ENCODE peak calls at places on chromosomes 6 and 20, in ten cellular contexts. T is retinal pigment epithelial cell; O is CD8-positive, alpha-beta T cell; Q is gastrocnemius medialis; N is lower lobe of right lung; Z is choroid plexus epithelial cell; V is GM12865; E is pancreas; W is tibial artery; B is psoas muscle. D is an unnamed sample.

GRCh38 chr6:152750694-152751093 is at the start of gene VIP:
- DNase-seq in W (no peak), Q (no peak), Z (peak), E (no peak), O (no peak), T (no peak), V (peak), N (no peak), B (no peak), D (no peak)

GRCh38 chr6:122238861-122239260 is 160.6 kb upstream of the HSF2 start:
- DNase-seq in T (no peak), Z (no peak), Q (no peak), E (no peak), B (no peak), N (no peak), V (no peak), W (no peak), O (no peak), D (no peak)

GRCh38 chr6:160978141-160978926 is 13.2 kb upstream of the MAP3K4 start:
- DNase-seq in T (no peak), B (no peak), Q (no peak), W (no peak), O (no peak), Z (peak), N (no peak), V (no peak), E (no peak), D (no peak)

GRCh38 chr6:151069641-151070040 is 170.1 kb upstream of the AKAP12 start:
- DNase-seq in V (no peak), T (no peak), Z (no peak), O (no peak), E (no peak), W (no peak), B (no peak), Q (no peak), N (no peak), D (peak)

GRCh38 chr6:154352898-154353585 is 3.6 kb downstream of the IPCEF1 start:
- DNase-seq in N (no peak), Q (no peak), T (no peak), W (no peak), V (peak), Z (no peak), B (no peak), O (no peak), E (no peak), D (no peak)

GRCh38 chr6:64580346-64580745 is 944.7 kb downstream of the PHF3 start:
- DNase-seq in T (peak), V (no peak), Q (no peak), E (no peak), Z (peak), N (no peak), B (no peak), W (no peak), O (no peak), D (no peak)

GRCh38 chr6:142357879-142358278 is 56.1 kb downstream of the ADGRG6 start:
- DNase-seq in Z (no peak), V (no peak), O (no peak), W (no peak), E (no peak), Q (no peak), N (no peak), B (no peak), T (peak), D (no peak)

GRCh38 chr20:63400486-63401210 is 39.5 kb upstream of the CHRNA4 start:
- DNase-seq in N (no peak), E (no peak), O (no peak), V (no peak), T (no peak), Z (no peak), B (no peak), Q (no peak), W (no peak), D (no peak)

GRCh38 chr6:9039258-9039657 is 603.9 kb upstream of the SLC35B3 start:
- DNase-seq in B (no peak), Z (peak), T (no peak), E (no peak), N (no peak), Q (no peak), O (no peak), W (no peak), V (no peak), D (no peak)

GRCh38 chr20:52972190-52972937 is at the start of gene TSHZ2:
- DNase-seq in T (no peak), N (no peak), O (no peak), W (peak), Q (peak), B (peak), Z (peak), V (peak), E (peak), D (peak)

GRCh38 chr20:42074944-42075343 is 456.8 kb upstream of the CHD6 start:
- DNase-seq in Z (no peak), T (no peak), N (no peak), E (no peak), V (no peak), Q (no peak), O (no peak), W (no peak), B (no peak), D (no peak)

GRCh38 chr20:25984933-25985332 is 288.3 kb upstream of the ZNF337 start:
- DNase-seq in W (no peak), O (no peak), V (no peak), B (peak), T (peak), Z (peak), Q (peak), E (no peak), N (peak), D (peak)

GRCh38 chr6:11232968-11233626 is 629 bp upstream of the NEDD9 start:
- DNase-seq in O (peak), N (no peak), V (peak), Q (no peak), B (no peak), T (no peak), E (no peak), W (no peak), Z (no peak), D (no peak)

GRCh38 chr20:64099086-64099786 is 8.1 kb downstream of the NPBWR2 start:
- DNase-seq in V (no peak), Q (no peak), T (no peak), W (no peak), B (peak), N (no peak), Z (no peak), E (no peak), O (no peak), D (no peak)

GRCh38 chr20:64203037-64203777 is 39.0 kb downstream of the MYT1 start:
- DNase-seq in E (no peak), N (no peak), W (no peak), Z (no peak), O (no peak), V (no peak), B (no peak), Q (no peak), T (no peak), D (no peak)

GRCh38 chr6:56764081-56764566 is 121.4 kb upstream of the DST start:
- DNase-seq in N (no peak), W (no peak), E (no peak), Z (peak), B (no peak), Q (no peak), V (peak), O (no peak), T (no peak), D (no peak)

GRCh38 chr20:38806855-38807655 is 1.6 kb downstream of the PPP1R16B start:
- DNase-seq in E (no peak), B (no peak), V (peak), Q (no peak), W (no peak), O (peak), T (no peak), Z (no peak), N (no peak), D (no peak)

GRCh38 chr20:41177636-41178035 is 40.3 kb downstream of the PLCG1 start:
- DNase-seq in Q (peak), E (no peak), V (no peak), N (no peak), Z (peak), O (no peak), B (peak), T (peak), W (peak), D (peak)

GRCh38 chr20:22496817-22497216 is 87.6 kb downstream of the FOXA2 start:
- DNase-seq in Q (no peak), E (no peak), B (no peak), T (no peak), W (no peak), N (no peak), O (no peak), Z (no peak), V (no peak), D (no peak)

GRCh38 chr20:63447345-63447744 is 25.1 kb downstream of the KCNQ2 start:
- DNase-seq in Q (no peak), V (no peak), B (no peak), E (no peak), Z (no peak), O (no peak), N (no peak), T (no peak), W (no peak), D (no peak)

GRCh38 chr20:57293998-57294397 is 27.6 kb upstream of the BMP7 start:
- DNase-seq in V (no peak), Q (no peak), B (no peak), Z (no peak), N (no peak), O (no peak), T (no peak), E (no peak), W (no peak), D (no peak)

GRCh38 chr6:12890171-12890790 is 173.7 kb downstream of the PHACTR1 start:
- DNase-seq in B (no peak), W (no peak), O (no peak), T (no peak), V (peak), Z (peak), Q (no peak), E (no peak), N (no peak), D (no peak)

GRCh38 chr20:45433316-45433715 is 17.4 kb downstream of the PIGT start:
- DNase-seq in Q (peak), Z (peak), E (no peak), T (peak), N (no peak), W (peak), O (no peak), B (peak), V (no peak), D (peak)

GRCh38 chr6:136783495-136784270 is 8.6 kb downstream of the MAP3K5 start:
- DNase-seq in E (no peak), Q (no peak), V (peak), W (peak), T (no peak), O (no peak), B (no peak), N (peak), Z (no peak), D (no peak)

GRCh38 chr6:42260972-42261371 is 43.3 kb upstream of the MRPS10 start:
- DNase-seq in N (no peak), Z (peak), W (no peak), O (no peak), T (no peak), E (no peak), B (no peak), Q (peak), V (peak), D (peak)

GRCh38 chr20:51928931-51929330 is 126.6 kb upstream of the SALL4 start:
- DNase-seq in B (no peak), T (no peak), E (no peak), Z (no peak), V (no peak), W (no peak), N (no peak), Q (no peak), O (no peak), D (no peak)

GRCh38 chr20:63509088-63509564 is 10.2 kb upstream of the EEF1A2 start:
- DNase-seq in Q (peak), N (no peak), E (no peak), V (no peak), T (no peak), Z (no peak), B (no peak), O (no peak), W (no peak), D (no peak)

GRCh38 chr20:12687476-12687875 is 321.3 kb upstream of the SPTLC3 start:
- DNase-seq in B (no peak), Z (no peak), V (no peak), E (no peak), W (no peak), T (no peak), N (no peak), O (no peak), Q (no peak), D (no peak)

GRCh38 chr6:116564296-116564695 is 7.0 kb upstream of the RWDD1 start:
- DNase-seq in E (no peak), B (no peak), V (no peak), T (no peak), Z (no peak), Q (no peak), O (no peak), N (no peak), W (no peak), D (no peak)

GRCh38 chr20:20322912-20323311 is 45.0 kb upstream of the INSM1 start:
- DNase-seq in N (no peak), O (no peak), Q (no peak), Z (no peak), V (no peak), T (no peak), W (no peak), E (no peak), B (no peak), D (no peak)

GRCh38 chr6:136922680-136922996 is 537 bp downstream of the SLC35D3 start:
- DNase-seq in T (no peak), Z (no peak), E (peak), Q (no peak), B (no peak), W (no peak), V (no peak), N (no peak), O (no peak), D (no peak)

GRCh38 chr6:54058236-54058635 is 53.0 kb upstream of the MLIP start:
- DNase-seq in T (no peak), E (no peak), N (no peak), W (no peak), Q (no peak), O (no peak), B (no peak), Z (no peak), V (no peak), D (no peak)

GRCh38 chr6:158115102-158115501 is 53.0 kb downstream of the SERAC1 start:
- DNase-seq in T (no peak), O (no peak), W (no peak), E (no peak), Q (no peak), V (no peak), N (no peak), Z (no peak), B (no peak), D (no peak)

GRCh38 chr6:158593670-158594069 is 33.8 kb downstream of the TMEM181 start:
- DNase-seq in Z (no peak), N (no peak), O (no peak), T (no peak), V (no peak), Q (no peak), W (no peak), B (no peak), E (no peak), D (no peak)

GRCh38 chr20:1127840-1128239 is 9.4 kb downstream of the PSMF1 start:
- DNase-seq in W (no peak), T (no peak), Z (no peak), B (no peak), N (no peak), E (no peak), V (no peak), O (no peak), Q (no peak), D (no peak)

GRCh38 chr6:99501762-99502161 is 13.5 kb downstream of the USP45 start:
- DNase-seq in N (no peak), T (no peak), Z (no peak), B (no peak), W (no peak), Q (no peak), E (no peak), O (no peak), V (no peak), D (no peak)

GRCh38 chr6:158715330-158716311 is 65.8 kb downstream of the SYTL3 start:
- DNase-seq in E (no peak), V (peak), W (no peak), T (no peak), O (no peak), N (peak), Q (no peak), B (no peak), Z (no peak), D (no peak)

GRCh38 chr20:57479196-57479595 is 45.7 kb downstream of the CTCFL start:
- DNase-seq in T (no peak), O (no peak), Q (no peak), Z (no peak), W (peak), E (no peak), N (no peak), V (no peak), B (no peak), D (peak)

DNA sequence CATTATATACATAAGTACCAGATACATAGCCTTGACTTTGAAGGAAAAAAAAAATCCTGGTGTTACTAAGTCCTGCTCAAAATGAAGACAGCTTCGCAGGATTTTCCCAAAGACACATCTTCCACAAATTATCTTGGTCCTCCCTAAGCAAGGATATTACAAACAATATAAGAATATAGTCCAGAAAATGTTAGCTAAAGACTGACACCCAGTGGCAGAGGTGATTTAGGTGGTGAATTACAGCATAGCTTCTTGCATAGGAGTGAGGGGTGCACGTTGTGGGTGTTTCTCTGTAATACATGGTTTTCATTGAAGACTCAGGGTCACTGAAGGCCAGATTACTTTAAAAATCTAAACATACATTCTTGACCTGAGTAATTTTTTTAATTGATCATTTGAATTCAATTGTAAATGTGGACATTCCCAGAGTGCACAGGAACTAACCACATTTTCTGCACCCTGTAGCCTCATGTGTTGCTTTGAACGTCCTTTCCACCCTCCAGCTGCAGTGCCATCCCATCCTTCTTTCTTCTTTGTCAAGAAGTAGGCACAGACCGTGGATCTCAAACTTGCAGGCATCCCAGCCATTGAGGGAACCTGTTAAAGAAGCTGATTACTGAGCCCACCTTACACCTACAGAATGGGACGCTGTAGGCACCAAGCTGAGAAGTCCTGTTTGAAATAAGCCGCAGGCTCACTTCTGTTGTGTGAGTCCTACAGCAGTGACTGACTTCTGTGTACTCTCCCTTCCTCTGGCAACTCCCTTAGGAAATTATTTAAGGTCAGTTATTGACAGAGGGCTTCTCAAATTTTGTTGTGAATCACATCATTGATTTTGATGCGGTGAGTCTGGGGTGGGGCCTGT is 102.6 kb downstream of the PERP start:
- DNase-seq in Z (peak), B (no peak), W (no peak), N (no peak), Q (no peak), V (peak), T (no peak), E (no peak), O (no peak), D (no peak)
- TF ChIP-seq CTCF in Z (peak), B (peak), W (peak), N (peak), Q (no peak), V (peak), T (peak), E (peak), O (peak), D (no peak)

GRCh38 chr20:32472581-32473207 is 112.4 kb downstream of the NOL4L start:
- DNase-seq in V (no peak), N (no peak), O (no peak), W (no peak), T (no peak), Z (no peak), Q (no peak), E (no peak), B (no peak), D (no peak)

GRCh38 chr20:32470940-32471339 is 112.8 kb downstream of the ASXL1 start:
- DNase-seq in V (no peak), N (no peak), Z (peak), B (peak), O (no peak), E (no peak), T (no peak), Q (no peak), W (no peak), D (no peak)

GRCh38 chr20:32468860-32469259 is 110.7 kb downstream of the ASXL1 start:
- DNase-seq in B (no peak), E (no peak), T (no peak), Z (no peak), O (no peak), V (no peak), Q (no peak), N (no peak), W (no peak), D (no peak)

GRCh38 chr20:32468313-32468640 is 110.1 kb downstream of the ASXL1 start:
- DNase-seq in O (no peak), T (no peak), V (no peak), E (no peak), Z (no peak), N (no peak), W (no peak), Q (no peak), B (no peak), D (no peak)

GRCh38 chr20:32470025-32470861 is 112.1 kb downstream of the ASXL1 start:
- DNase-seq in Z (peak), N (peak), O (no peak), V (peak), E (peak), W (peak), Q (no peak), B (peak), T (peak), D (peak)
- TF ChIP-seq CTCF in Z (peak), N (peak), O (no peak), V (no peak), E (no peak), W (peak), Q (peak), B (peak), T (peak), D (no peak)

DNA sequence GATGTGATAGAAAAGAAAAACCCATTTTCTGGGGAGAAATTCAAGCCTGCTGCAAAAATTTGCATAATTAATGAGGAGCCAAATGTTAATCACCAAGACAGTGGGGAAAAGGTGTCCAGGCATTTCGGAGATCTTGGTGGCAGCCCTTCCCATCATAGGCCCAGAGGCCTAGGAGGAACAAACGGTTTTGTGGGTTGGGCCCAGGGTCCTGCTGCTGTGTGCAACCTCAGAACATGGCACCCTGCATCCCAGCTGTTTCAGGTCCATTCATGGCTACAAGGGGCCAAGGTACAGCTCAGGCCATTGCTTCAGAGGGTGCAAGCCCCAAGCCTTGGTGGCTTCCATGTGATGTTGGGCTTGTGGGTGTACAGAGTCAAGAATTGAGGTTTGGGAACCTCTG is 189.8 kb upstream of the IMPG1 start:
- DNase-seq in N (no peak), E (no peak), T (no peak), Q (no peak), W (no peak), B (no peak), Z (no peak), O (no peak), V (no peak), D (no peak)
- TF ChIP-seq CTCF in N (no peak), E (no peak), T (no peak), Q (no peak), W (no peak), B (no peak), Z (no peak), O (no peak), V (no peak), D (no peak)

GRCh38 chr6:30721198-30722024 is 1.3 kb downstream of the TUBB start:
- DNase-seq in B (peak), V (peak), O (peak), T (no peak), Q (peak), Z (peak), W (peak), E (peak), N (peak), D (peak)
- TF ChIP-seq CTCF in B (peak), V (peak), O (peak), T (no peak), Q (peak), Z (peak), W (peak), E (peak), N (peak), D (peak)

GRCh38 chr20:61980647-61981583 is 84.8 kb downstream of the TAF4 start:
- DNase-seq in E (peak), W (no peak), B (peak), Z (peak), O (no peak), Q (peak), N (no peak), V (peak), T (no peak), D (peak)
- TF ChIP-seq CTCF in E (peak), W (peak), B (no peak), Z (peak), O (no peak), Q (peak), N (peak), V (peak), T (peak), D (no peak)

DNA sequence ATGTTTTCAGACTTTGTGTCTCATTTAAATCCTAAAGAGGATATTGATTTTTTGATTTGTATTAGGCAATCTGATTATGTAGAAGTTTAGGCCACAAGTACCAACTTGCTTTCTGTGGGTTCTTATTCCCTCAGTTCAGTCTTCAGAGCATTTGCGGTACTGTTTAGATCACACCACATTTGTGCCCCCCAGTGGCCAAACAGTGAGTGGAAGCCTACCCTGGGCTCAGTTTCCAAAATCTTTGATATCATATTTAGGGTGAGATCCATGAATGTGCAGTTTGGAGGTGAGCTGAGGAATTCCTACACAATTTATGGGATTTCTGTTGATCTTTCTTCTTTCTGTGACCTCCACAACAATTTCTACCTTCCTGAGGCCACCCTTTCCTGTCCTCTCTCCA is 92.3 kb upstream of the FUT9 start:
- DNase-seq in T (no peak), B (no peak), W (no peak), V (peak), N (no peak), E (no peak), Q (no peak), Z (no peak), O (no peak), D (no peak)
- TF ChIP-seq CTCF in T (peak), B (no peak), W (no peak), V (peak), N (peak), E (no peak), Q (peak), Z (peak), O (no peak), D (no peak)

D was measured in ovary.